ENCODE peak calls at places on chromosomes 3 and 15, in six cellular contexts. One of them, this sample, is unnamed.

GRCh38 chr15:57596978-57597377 is 5.3 kb downstream of the MYZAP start:
- DNase-seq in HFFc6: no peak
- DNase-seq in glutamatergic neuron: no peak
- DNase-seq in CD4-positive, CD25-positive, alpha-beta regulatory T cell: no peak
- DNase-seq in HuH-7: no peak
- DNase-seq in neural crest cell: no peak
- DNase-seq in this sample: no peak

GRCh38 chr3:94187697-94188096 is 124.8 kb downstream of the NSUN3 start:
- DNase-seq in HFFc6: no peak
- DNase-seq in glutamatergic neuron: no peak
- DNase-seq in CD4-positive, CD25-positive, alpha-beta regulatory T cell: no peak
- DNase-seq in HuH-7: no peak
- DNase-seq in neural crest cell: no peak
- DNase-seq in this sample: no peak

GRCh38 chr15:57297630-57298029 is 78.7 kb upstream of the CGNL1 start:
- DNase-seq in HFFc6: no peak
- DNase-seq in glutamatergic neuron: no peak
- DNase-seq in CD4-positive, CD25-positive, alpha-beta regulatory T cell: no peak
- DNase-seq in HuH-7: no peak
- DNase-seq in neural crest cell: no peak
- DNase-seq in this sample: no peak

GRCh38 chr3:8990266-8991215 is 27.3 kb upstream of the RAD18 start:
- DNase-seq in HFFc6: peak
- DNase-seq in glutamatergic neuron: no peak
- DNase-seq in CD4-positive, CD25-positive, alpha-beta regulatory T cell: no peak
- DNase-seq in HuH-7: no peak
- DNase-seq in neural crest cell: no peak
- DNase-seq in this sample: peak

GRCh38 chr3:107068980-107069379 is 308.3 kb upstream of the CCDC54 start:
- DNase-seq in HFFc6: peak
- DNase-seq in glutamatergic neuron: no peak
- DNase-seq in CD4-positive, CD25-positive, alpha-beta regulatory T cell: no peak
- DNase-seq in HuH-7: no peak
- DNase-seq in neural crest cell: no peak
- DNase-seq in this sample: peak

GRCh38 chr15:36914962-36915808 is 185.2 kb downstream of the MEIS2 start:
- DNase-seq in HFFc6: no peak
- DNase-seq in glutamatergic neuron: no peak
- DNase-seq in CD4-positive, CD25-positive, alpha-beta regulatory T cell: no peak
- DNase-seq in HuH-7: no peak
- DNase-seq in neural crest cell: no peak
- DNase-seq in this sample: no peak

GRCh38 chr15:71313806-71314205 is 198.5 kb downstream of the THSD4 start:
- DNase-seq in HFFc6: peak
- DNase-seq in glutamatergic neuron: no peak
- DNase-seq in CD4-positive, CD25-positive, alpha-beta regulatory T cell: no peak
- DNase-seq in HuH-7: no peak
- DNase-seq in neural crest cell: no peak
- DNase-seq in this sample: no peak

GRCh38 chr15:45121706-45122417 is 7.7 kb downstream of the DUOXA2 start:
- DNase-seq in HFFc6: peak
- DNase-seq in glutamatergic neuron: no peak
- DNase-seq in CD4-positive, CD25-positive, alpha-beta regulatory T cell: no peak
- DNase-seq in HuH-7: no peak
- DNase-seq in neural crest cell: no peak
- DNase-seq in this sample: peak

GRCh38 chr15:84840741-84841429 is 23.7 kb downstream of the ALPK3 start:
- DNase-seq in HFFc6: peak
- DNase-seq in glutamatergic neuron: no peak
- DNase-seq in CD4-positive, CD25-positive, alpha-beta regulatory T cell: no peak
- DNase-seq in HuH-7: no peak
- DNase-seq in neural crest cell: no peak
- DNase-seq in this sample: peak

GRCh38 chr3:189166334-189166733 is 5.4 kb upstream of the TPRG1 start:
- DNase-seq in HFFc6: no peak
- DNase-seq in glutamatergic neuron: no peak
- DNase-seq in CD4-positive, CD25-positive, alpha-beta regulatory T cell: no peak
- DNase-seq in HuH-7: no peak
- DNase-seq in neural crest cell: no peak
- DNase-seq in this sample: no peak

GRCh38 chr3:17550624-17551023 is 191.8 kb downstream of the TBC1D5 start:
- DNase-seq in HFFc6: no peak
- DNase-seq in glutamatergic neuron: no peak
- DNase-seq in CD4-positive, CD25-positive, alpha-beta regulatory T cell: no peak
- DNase-seq in HuH-7: no peak
- DNase-seq in neural crest cell: no peak
- DNase-seq in this sample: no peak

This sample was measured in SJSA1.